ENCODE peak calls at places on chromosome 1, in six cellular contexts. O, B, P, L, R and A are unnamed samples.

GRCh38 chr1:28552482-28553228 is at the start of gene TRNAU1AP:
- DNase-seq in O (peak), P (peak), R (peak), L (peak), B (peak), A (peak)

GRCh38 chr1:38151399-38151798 is 104.8 kb upstream of the POU3F1 start:
- DNase-seq in L (no peak), R (no peak), P (no peak), B (no peak), O (no peak), A (no peak)

GRCh38 chr1:14486401-14487110 is 111.9 kb upstream of the KAZN start:
- DNase-seq in P (no peak), L (no peak), O (no peak), B (no peak), R (no peak), A (peak)

GRCh38 chr1:19000065-19000464 is 43.6 kb upstream of the IFFO2 start:
- DNase-seq in O (no peak), L (no peak), B (no peak), R (no peak), P (no peak), A (no peak)

GRCh38 chr1:99481391-99481996 is 164.4 kb upstream of the PALMD start:
- DNase-seq in P (peak), R (peak), B (no peak), L (no peak), O (peak), A (peak)

GRCh38 chr1:154334647-154335350 is 9.5 kb downstream of the ATP8B2 start:
- DNase-seq in P (peak), R (peak), O (peak), L (peak), B (peak), A (peak)

GRCh38 chr1:39214998-39215873 is 10.7 kb downstream of the MACF1 start:
- DNase-seq in O (no peak), B (peak), P (no peak), R (no peak), L (no peak), A (no peak)

GRCh38 chr1:245579881-245580280 is 425.1 kb downstream of the KIF26B start:
- DNase-seq in B (no peak), R (no peak), O (no peak), P (no peak), L (no peak), A (no peak)

GRCh38 chr1:5596651-5597050 is 395.6 kb downstream of the NPHP4 start:
- DNase-seq in B (no peak), L (no peak), O (no peak), P (no peak), R (peak), A (no peak)

GRCh38 chr1:55233149-55233777 is 18.1 kb upstream of the USP24 start:
- DNase-seq in R (no peak), B (no peak), L (no peak), O (no peak), P (no peak), A (no peak)

GRCh38 chr1:220564216-220564615 is 36.3 kb downstream of the MARK1 start:
- DNase-seq in B (no peak), P (no peak), O (no peak), L (no peak), R (no peak), A (no peak)

GRCh38 chr1:21952806-21953514 is 15.8 kb upstream of the HSPG2 start:
- DNase-seq in L (no peak), B (no peak), R (no peak), O (no peak), P (no peak), A (no peak)

GRCh38 chr1:17875171-17875881 is 120.2 kb downstream of the ACTL8 start:
- DNase-seq in B (no peak), R (no peak), P (no peak), L (no peak), O (no peak), A (peak)